ENCODE peak calls at places on chromosome 7, in four cellular contexts. Y is left ventricle myocardium superior, E is hypothalamus, H is astrocyte of the cerebellum. A is an unnamed sample.

GRCh38 chr7:94445696-94446194 is 51.0 kb downstream of the COL1A2 start:
- DNase-seq in Y (no peak), E (no peak), H (no peak), A (no peak)

GRCh38 chr7:50068850-50069551 is 24.0 kb downstream of the ZPBP start:
- DNase-seq in Y (no peak), E (no peak), H (peak; percentile 84), A (no peak)

GRCh38 chr7:111370002-111370401 is 192.3 kb downstream of the IMMP2L start:
- DNase-seq in Y (no peak), E (no peak), H (no peak), A (no peak)

GRCh38 chr7:40918701-40919271 is 784.0 kb downstream of the SUGCT start:
- DNase-seq in Y (no peak), E (no peak), H (peak; percentile 36), A (peak; percentile 16)

GRCh38 chr7:27603813-27604212 is 58.9 kb downstream of the HIBADH start:
- DNase-seq in Y (no peak), E (no peak), H (no peak), A (no peak)

GRCh38 chr7:136714062-136714461 is 154.4 kb upstream of the CHRM2 start:
- DNase-seq in Y (no peak), E (no peak), H (no peak), A (no peak)

GRCh38 chr7:107843184-107843583 is 40.2 kb upstream of the SLC26A3 start:
- DNase-seq in Y (no peak), E (no peak), H (no peak), A (no peak)

GRCh38 chr7:123241809-123242208 is 42.0 kb upstream of the SLC13A1 start:
- DNase-seq in Y (no peak), E (no peak), H (no peak), A (no peak)

GRCh38 chr7:73896454-73896853 is 35.5 kb downstream of the TMEM270 start:
- DNase-seq in Y (no peak), E (no peak), H (no peak), A (no peak)